ENCODE peak calls at places on chromosomes 13 and 19, in six cellular contexts. G, I, O, Y, E and K are unnamed samples.

GRCh38 chr13:48769107-48769704 is 115.5 kb downstream of the CYSLTR2 start:
- DNase-seq in G (peak), I (peak), O (peak), Y (peak), E (peak), K (peak)

GRCh38 chr13:60164490-60164889 is 762 bp upstream of the DIAPH3 start:
- DNase-seq in G (peak), I (no peak), O (no peak), Y (no peak), E (peak), K (peak)

GRCh38 chr13:29568731-29569130 is 26.8 kb downstream of the SLC7A1 start:
- DNase-seq in G (no peak), I (no peak), O (no peak), Y (no peak), E (no peak), K (peak)

GRCh38 chr19:55439052-55439451 is 4.0 kb downstream of the SHISA7 start:
- DNase-seq in G (no peak), I (no peak), O (no peak), Y (no peak), E (no peak), K (no peak)

GRCh38 chr13:98976338-98976737 is 1.5 kb downstream of the DOCK9 start:
- DNase-seq in G (no peak), I (no peak), O (no peak), Y (no peak), E (no peak), K (no peak)

GRCh38 chr19:6588508-6589345 is 2.2 kb downstream of the CD70 start:
- DNase-seq in G (no peak), I (no peak), O (no peak), Y (no peak), E (peak), K (no peak)

GRCh38 chr13:32323912-32324311 is 8.6 kb downstream of the BRCA2 start:
- DNase-seq in G (no peak), I (no peak), O (no peak), Y (no peak), E (no peak), K (peak)

GRCh38 chr13:73230714-73231113 is 171.9 kb downstream of the KLF5 start:
- DNase-seq in G (no peak), I (no peak), O (no peak), Y (no peak), E (no peak), K (peak)

GRCh38 chr13:24737042-24737441 is 26.9 kb upstream of the RNF17 start:
- DNase-seq in G (no peak), I (no peak), O (no peak), Y (no peak), E (peak), K (no peak)

GRCh38 chr19:23075031-23075733 is 41.6 kb upstream of the ZNF730 start:
- DNase-seq in G (peak), I (peak), O (peak), Y (peak), E (peak), K (peak)

GRCh38 chr19:51157265-51157664 is 15.2 kb downstream of the SIGLEC7 start:
- DNase-seq in G (no peak), I (no peak), O (no peak), Y (no peak), E (no peak), K (no peak)

GRCh38 chr19:40229484-40229883 is 3.0 kb upstream of the CCNP start:
- DNase-seq in G (no peak), I (no peak), O (no peak), Y (no peak), E (no peak), K (peak)

GRCh38 chr13:44969858-44970484 is 19.3 kb downstream of the NUFIP1 start:
- DNase-seq in G (no peak), I (no peak), O (no peak), Y (no peak), E (peak), K (peak)

GRCh38 chr19:53212703-53213320 is 19.7 kb upstream of the ZNF665 start:
- DNase-seq in G (no peak), I (no peak), O (no peak), Y (no peak), E (no peak), K (no peak)

DNA sequence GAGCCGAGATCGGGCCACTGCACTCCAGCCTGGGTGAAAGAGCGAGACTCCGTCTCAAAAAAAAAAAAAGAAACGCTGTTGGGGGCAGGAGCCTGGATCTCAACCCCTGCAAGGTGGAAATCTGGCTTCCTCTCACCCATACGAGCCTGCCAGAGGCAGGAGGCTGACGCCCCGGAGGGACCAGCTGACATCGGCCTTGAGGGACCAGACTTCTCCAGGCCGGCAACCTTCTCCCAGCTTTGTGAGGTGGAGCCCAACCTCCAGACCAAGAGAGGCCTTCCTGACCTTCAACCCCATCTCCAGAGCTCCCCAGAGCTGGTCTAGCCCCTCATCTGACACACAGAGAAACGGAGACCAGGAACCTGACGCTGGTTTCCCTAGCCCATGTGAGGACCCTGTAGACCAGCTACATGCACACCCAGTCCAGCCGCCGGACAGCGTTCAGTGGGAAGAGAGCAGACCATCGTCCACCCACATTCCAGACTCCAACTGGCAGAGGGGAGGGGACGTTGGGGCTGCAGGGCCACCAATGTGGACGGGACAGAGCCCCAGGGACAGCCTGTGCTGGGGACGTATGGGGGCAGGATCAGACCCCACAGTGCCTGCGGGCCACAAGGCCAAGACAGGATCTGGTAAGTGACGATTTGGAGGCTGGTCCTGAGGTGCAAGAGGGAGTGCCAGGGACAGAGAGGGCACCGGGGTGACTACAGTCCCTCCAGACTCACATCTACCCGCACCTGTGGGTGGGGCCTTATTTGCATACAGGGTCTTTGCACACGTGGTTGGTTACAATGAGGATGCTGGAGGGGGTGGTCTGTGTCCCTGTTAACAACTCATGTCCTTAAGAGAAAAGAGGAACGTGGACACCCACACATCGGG is 11.4 kb downstream of the SBNO2 start:
- DNase-seq in G (no peak), I (no peak), O (no peak), Y (no peak), E (no peak), K (no peak)
- TF ChIP-seq CTCF in G (no peak), I (no peak), O (no peak), Y (no peak), E (no peak), K (no peak)

GRCh38 chr13:81021284-81021683 is 680.4 kb upstream of the SPRY2 start:
- DNase-seq in G (no peak), I (no peak), O (no peak), Y (no peak), E (no peak), K (no peak)

GRCh38 chr13:81018936-81019335 is 678.0 kb upstream of the SPRY2 start:
- DNase-seq in G (no peak), I (no peak), O (no peak), Y (no peak), E (no peak), K (no peak)

GRCh38 chr13:81020010-81020409 is 679.1 kb upstream of the SPRY2 start:
- DNase-seq in G (no peak), I (no peak), O (no peak), Y (no peak), E (no peak), K (no peak)

GRCh38 chr13:81012031-81012430 is 671.1 kb upstream of the SPRY2 start:
- DNase-seq in G (no peak), I (no peak), O (no peak), Y (no peak), E (peak), K (no peak)

DNA sequence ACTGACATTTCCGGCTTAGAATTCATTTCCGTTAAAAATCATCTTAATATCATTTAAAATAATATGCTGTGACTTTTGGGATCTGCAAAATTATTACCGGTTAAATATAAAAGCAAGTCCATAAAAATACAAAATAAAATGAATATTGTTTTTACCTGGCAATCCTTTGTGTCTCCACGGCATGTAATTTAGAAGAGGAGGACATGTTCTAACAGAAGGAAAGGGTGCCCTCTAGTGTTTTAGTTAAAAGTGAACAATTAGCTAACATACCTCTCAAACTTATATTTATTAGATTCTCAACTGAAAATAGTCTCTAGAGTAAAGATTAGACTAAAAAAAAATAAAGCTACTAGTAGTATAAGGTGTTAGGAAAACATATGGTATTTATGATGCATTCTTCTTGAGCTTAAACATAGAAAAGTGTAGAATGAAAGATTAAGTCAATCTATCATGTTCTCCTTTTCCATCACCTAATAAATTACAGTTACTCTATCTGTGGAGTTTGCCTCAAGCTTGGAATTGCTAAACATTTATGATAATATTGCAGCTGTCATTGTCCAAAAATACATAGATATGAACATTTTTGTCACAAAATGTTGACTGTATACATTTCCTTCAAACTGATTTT is 676.7 kb upstream of the SPRY2 start:
- DNase-seq in G (no peak), I (no peak), O (no peak), Y (no peak), E (peak), K (peak)
- TF ChIP-seq CTCF in G (peak), I (peak), O (peak), Y (peak), E (peak), K (peak)

GRCh38 chr13:19967619-19968018 is 9.1 kb downstream of the ZMYM2 start:
- DNase-seq in G (no peak), I (no peak), O (no peak), Y (no peak), E (no peak), K (no peak)
- TF ChIP-seq CTCF in G (no peak), I (no peak), O (no peak), Y (no peak), E (no peak), K (no peak)

GRCh38 chr13:38730332-38730731 is 43.5 kb downstream of the FREM2 start:
- DNase-seq in G (no peak), I (no peak), O (no peak), Y (no peak), E (no peak), K (no peak)
- TF ChIP-seq CTCF in G (no peak), I (no peak), O (no peak), Y (no peak), E (no peak), K (no peak)

GRCh38 chr19:36973844-36974195 is 57.7 kb downstream of the ZNF568 start:
- DNase-seq in G (no peak), I (no peak), O (no peak), Y (no peak), E (no peak), K (no peak)

GRCh38 chr19:36972594-36972993 is 56.5 kb downstream of the ZNF568 start:
- DNase-seq in G (no peak), I (no peak), O (no peak), Y (no peak), E (peak), K (no peak)

DNA sequence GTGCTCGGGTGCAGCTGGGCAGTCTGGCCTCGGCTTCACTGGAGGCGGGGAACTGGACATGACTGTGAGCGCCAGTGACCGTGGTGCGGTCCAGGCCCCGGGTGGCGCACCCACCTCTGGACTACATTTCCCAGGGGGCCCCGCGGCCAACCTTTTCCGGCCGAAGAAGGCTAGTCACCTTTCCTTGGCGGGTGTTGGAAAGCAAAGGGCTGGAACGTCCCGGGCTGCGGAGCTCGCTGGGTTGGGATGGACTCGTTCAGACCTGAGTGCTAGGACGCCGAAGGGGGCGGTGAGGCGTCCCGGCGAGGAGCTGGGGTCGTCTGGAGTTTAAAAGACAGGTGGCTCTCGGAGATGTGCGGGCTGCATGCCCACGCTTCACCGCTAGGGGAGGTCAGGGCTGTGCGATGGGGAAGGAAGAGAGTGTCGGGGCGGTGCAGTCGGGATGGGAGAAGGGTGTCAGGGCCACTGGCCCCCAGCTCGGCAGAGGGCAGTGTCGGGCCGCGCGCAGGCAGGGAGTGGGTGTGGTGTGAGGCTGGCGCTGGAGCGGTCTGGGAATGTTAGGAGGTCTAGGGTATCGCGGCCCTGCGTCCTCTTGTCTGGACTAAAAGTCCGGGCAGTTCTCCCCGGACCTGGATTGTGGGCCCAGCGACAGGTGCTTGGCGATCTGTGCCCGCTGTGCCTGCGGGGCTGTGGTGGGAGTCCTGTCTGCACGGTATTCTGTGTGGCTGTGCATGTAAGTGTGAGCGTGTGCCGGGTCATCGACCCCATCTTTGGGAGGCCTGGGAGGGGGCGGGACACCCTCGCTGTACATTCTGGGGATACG is 57.1 kb downstream of the ZNF568 start:
- DNase-seq in G (peak), I (no peak), O (peak), Y (peak), E (peak), K (peak)
- TF ChIP-seq CTCF in G (peak), I (peak), O (peak), Y (peak), E (peak), K (peak)

DNA sequence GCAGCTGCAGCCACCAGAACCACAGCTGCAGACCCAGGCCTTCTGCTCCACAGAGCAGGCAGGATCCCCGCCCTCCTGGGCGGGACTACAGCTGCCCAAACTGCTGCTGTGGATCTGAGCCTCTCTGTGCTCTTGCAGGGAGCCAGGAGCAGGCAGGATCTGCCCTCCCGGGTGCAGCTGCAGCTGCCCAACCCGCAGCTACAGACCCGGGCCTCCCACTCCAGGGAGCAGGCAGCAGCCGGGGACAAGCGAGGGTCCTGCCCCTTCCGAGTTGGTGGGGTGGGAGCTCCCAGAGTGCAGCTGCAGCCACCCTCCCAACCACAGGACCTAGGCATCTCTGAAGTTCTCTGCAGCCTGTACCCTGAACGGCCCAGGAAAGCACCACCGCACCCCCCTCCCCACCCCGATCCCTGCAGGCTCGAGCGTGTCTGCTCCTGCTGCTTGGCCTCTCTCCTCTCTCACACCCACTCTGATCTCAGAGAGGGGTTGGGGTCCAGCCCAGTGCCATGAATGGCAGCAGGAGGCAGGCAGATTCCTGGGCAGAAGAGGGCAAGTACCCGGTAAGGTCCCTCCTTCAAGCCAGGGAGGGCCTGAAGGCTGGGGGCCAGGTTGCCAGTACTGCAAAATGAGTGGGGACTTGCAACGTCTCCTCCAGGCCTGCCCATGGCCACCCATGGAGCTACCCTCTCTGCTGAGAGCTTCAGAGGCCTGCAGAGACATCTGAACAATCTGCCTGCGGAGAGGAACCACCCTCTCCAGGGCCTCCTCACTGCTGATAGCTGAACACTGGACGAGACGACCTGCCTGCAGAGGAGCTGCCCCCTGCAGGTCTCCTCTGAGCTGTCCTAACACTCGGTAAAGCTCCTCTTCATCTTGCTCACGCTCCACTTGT is 16.4 kb upstream of the EMP3 start:
- DNase-seq in G (no peak), I (no peak), O (peak), Y (no peak), E (peak), K (peak)
- TF ChIP-seq CTCF in G (no peak), I (peak), O (peak), Y (peak), E (peak), K (peak)

DNA sequence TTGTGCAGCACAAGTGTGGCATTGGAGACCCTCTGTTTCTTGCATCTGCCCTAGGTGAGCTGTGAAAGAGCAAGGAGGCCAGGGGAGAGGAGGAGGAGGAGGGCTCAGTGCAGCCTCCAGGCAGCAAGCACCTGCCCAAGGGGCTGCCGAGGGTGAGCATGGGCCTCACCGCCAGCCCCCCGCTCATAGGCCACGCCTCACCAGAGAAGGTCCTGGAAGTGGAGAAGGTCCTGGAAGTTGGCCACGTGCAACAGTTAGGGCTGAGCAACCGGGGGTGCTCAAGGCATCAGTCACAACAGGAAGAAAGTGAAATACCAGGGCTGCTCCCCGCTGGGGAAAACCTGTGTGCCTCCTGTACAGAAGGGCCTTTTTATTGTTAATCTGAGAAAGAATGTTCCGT is 168.9 kb downstream of the TEX29 start:
- DNase-seq in G (peak), I (no peak), O (no peak), Y (no peak), E (no peak), K (no peak)
- TF ChIP-seq CTCF in G (no peak), I (no peak), O (no peak), Y (no peak), E (no peak), K (no peak)